ENCODE peak calls at places on chromosomes 6 and 20, in six cellular contexts. One of them, this sample, is unnamed.
A peak's percentile ranks its signal among the peaks of the same experiment; 100 is the strongest.

GRCh38 chr6:158174514-158174913 is 6.4 kb downstream of the GTF2H5 start:
- DNase-seq in NCI-H1092 treated with DMSO at 0.1 percent for 48 hours: no peak
- DNase-seq in NCI-H1694 treated with DMSO at 0.1 percent for 48 hours: no peak
- DNase-seq in left ventricle myocardium inferior: no peak
- DNase-seq in DMS153: no peak
- DNase-seq in GM10248: no peak
- DNase-seq in this sample: no peak

GRCh38 chr6:44237021-44237812 is 9.7 kb upstream of the HSP90AB1 start:
- DNase-seq in NCI-H1092 treated with DMSO at 0.1 percent for 48 hours: peak; percentile 82
- DNase-seq in NCI-H1694 treated with DMSO at 0.1 percent for 48 hours: peak; percentile 69
- DNase-seq in GM10248: peak; percentile 69
- DNase-seq in left ventricle myocardium inferior: peak; percentile 89
- DNase-seq in DMS153: peak; percentile 91
- DNase-seq in this sample: peak; percentile 71

GRCh38 chr20:64098471-64099013 is 8.8 kb downstream of the NPBWR2 start:
- DNase-seq in NCI-H1694 treated with DMSO at 0.1 percent for 48 hours: no peak
- DNase-seq in left ventricle myocardium inferior: no peak
- DNase-seq in GM10248: no peak
- DNase-seq in DMS153: no peak
- DNase-seq in NCI-H1092 treated with DMSO at 0.1 percent for 48 hours: no peak
- DNase-seq in this sample: no peak

GRCh38 chr6:69706724-69707123 is 90.1 kb downstream of the LMBRD1 start:
- DNase-seq in GM10248: no peak
- DNase-seq in DMS153: no peak
- DNase-seq in NCI-H1092 treated with DMSO at 0.1 percent for 48 hours: no peak
- DNase-seq in NCI-H1694 treated with DMSO at 0.1 percent for 48 hours: no peak
- DNase-seq in left ventricle myocardium inferior: no peak
- DNase-seq in this sample: no peak

GRCh38 chr6:16134430-16134829 is 5.5 kb downstream of the MYLIP start:
- DNase-seq in NCI-H1092 treated with DMSO at 0.1 percent for 48 hours: no peak
- DNase-seq in DMS153: no peak
- DNase-seq in NCI-H1694 treated with DMSO at 0.1 percent for 48 hours: no peak
- DNase-seq in left ventricle myocardium inferior: no peak
- DNase-seq in GM10248: no peak
- DNase-seq in this sample: no peak

GRCh38 chr6:107235521-107235920 is 120.2 kb upstream of the BEND3 start:
- DNase-seq in left ventricle myocardium inferior: no peak
- DNase-seq in NCI-H1694 treated with DMSO at 0.1 percent for 48 hours: no peak
- DNase-seq in NCI-H1092 treated with DMSO at 0.1 percent for 48 hours: no peak
- DNase-seq in GM10248: no peak
- DNase-seq in DMS153: no peak
- DNase-seq in this sample: no peak

GRCh38 chr6:40356242-40356910 is 230.8 kb downstream of the LRFN2 start:
- DNase-seq in GM10248: no peak
- DNase-seq in left ventricle myocardium inferior: no peak
- DNase-seq in NCI-H1092 treated with DMSO at 0.1 percent for 48 hours: no peak
- DNase-seq in DMS153: no peak
- DNase-seq in NCI-H1694 treated with DMSO at 0.1 percent for 48 hours: no peak
- DNase-seq in this sample: no peak

GRCh38 chr20:54995021-54995420 is 519.6 kb downstream of the DOK5 start:
- DNase-seq in NCI-H1092 treated with DMSO at 0.1 percent for 48 hours: no peak
- DNase-seq in GM10248: no peak
- DNase-seq in NCI-H1694 treated with DMSO at 0.1 percent for 48 hours: no peak
- DNase-seq in left ventricle myocardium inferior: no peak
- DNase-seq in DMS153: no peak
- DNase-seq in this sample: no peak

GRCh38 chr20:59814835-59815340 is 118.5 kb downstream of the SYCP2 start:
- DNase-seq in NCI-H1092 treated with DMSO at 0.1 percent for 48 hours: no peak
- DNase-seq in GM10248: no peak
- DNase-seq in left ventricle myocardium inferior: no peak
- DNase-seq in DMS153: no peak
- DNase-seq in NCI-H1694 treated with DMSO at 0.1 percent for 48 hours: no peak
- DNase-seq in this sample: no peak

GRCh38 chr6:107665386-107665785 is 158.7 kb downstream of the SCML4 start:
- DNase-seq in NCI-H1694 treated with DMSO at 0.1 percent for 48 hours: no peak
- DNase-seq in GM10248: no peak
- DNase-seq in NCI-H1092 treated with DMSO at 0.1 percent for 48 hours: peak; percentile 31
- DNase-seq in DMS153: no peak
- DNase-seq in left ventricle myocardium inferior: no peak
- DNase-seq in this sample: no peak

GRCh38 chr6:16885411-16886160 is 124.3 kb upstream of the ATXN1 start:
- DNase-seq in NCI-H1092 treated with DMSO at 0.1 percent for 48 hours: no peak
- DNase-seq in DMS153: no peak
- DNase-seq in GM10248: no peak
- DNase-seq in left ventricle myocardium inferior: no peak
- DNase-seq in NCI-H1694 treated with DMSO at 0.1 percent for 48 hours: no peak
- DNase-seq in this sample: no peak

GRCh38 chr20:33812673-33813462 is 1.7 kb downstream of the CHMP4B start:
- DNase-seq in left ventricle myocardium inferior: no peak
- DNase-seq in GM10248: no peak
- DNase-seq in DMS153: no peak
- DNase-seq in NCI-H1694 treated with DMSO at 0.1 percent for 48 hours: no peak
- DNase-seq in NCI-H1092 treated with DMSO at 0.1 percent for 48 hours: no peak
- DNase-seq in this sample: no peak

GRCh38 chr6:152952045-152952444 is 30.8 kb downstream of the FBXO5 start:
- DNase-seq in DMS153: no peak
- DNase-seq in GM10248: no peak
- DNase-seq in left ventricle myocardium inferior: no peak
- DNase-seq in NCI-H1092 treated with DMSO at 0.1 percent for 48 hours: no peak
- DNase-seq in NCI-H1694 treated with DMSO at 0.1 percent for 48 hours: no peak
- DNase-seq in this sample: no peak

GRCh38 chr6:45138765-45139164 is 189.4 kb upstream of the RUNX2 start:
- DNase-seq in NCI-H1694 treated with DMSO at 0.1 percent for 48 hours: no peak
- DNase-seq in left ventricle myocardium inferior: no peak
- DNase-seq in GM10248: no peak
- DNase-seq in NCI-H1092 treated with DMSO at 0.1 percent for 48 hours: no peak
- DNase-seq in DMS153: no peak
- DNase-seq in this sample: no peak

GRCh38 chr6:145891126-145891525 is 73.0 kb downstream of the SHPRH start:
- DNase-seq in NCI-H1092 treated with DMSO at 0.1 percent for 48 hours: no peak
- DNase-seq in GM10248: no peak
- DNase-seq in left ventricle myocardium inferior: no peak
- DNase-seq in NCI-H1694 treated with DMSO at 0.1 percent for 48 hours: no peak
- DNase-seq in DMS153: no peak
- DNase-seq in this sample: no peak

GRCh38 chr20:57437267-57437666 is 46.1 kb downstream of the RBM38 start:
- DNase-seq in NCI-H1092 treated with DMSO at 0.1 percent for 48 hours: no peak
- DNase-seq in NCI-H1694 treated with DMSO at 0.1 percent for 48 hours: no peak
- DNase-seq in GM10248: no peak
- DNase-seq in left ventricle myocardium inferior: no peak
- DNase-seq in DMS153: no peak
- DNase-seq in this sample: no peak

GRCh38 chr6:70112686-70113570 is 190.0 kb downstream of the COL9A1 start:
- DNase-seq in GM10248: no peak
- DNase-seq in left ventricle myocardium inferior: no peak
- DNase-seq in DMS153: no peak
- DNase-seq in NCI-H1092 treated with DMSO at 0.1 percent for 48 hours: no peak
- DNase-seq in NCI-H1694 treated with DMSO at 0.1 percent for 48 hours: peak; percentile 80
- DNase-seq in this sample: no peak

GRCh38 chr20:59780494-59781185 is 152.8 kb downstream of the SYCP2 start:
- DNase-seq in left ventricle myocardium inferior: no peak
- DNase-seq in NCI-H1694 treated with DMSO at 0.1 percent for 48 hours: no peak
- DNase-seq in GM10248: no peak
- DNase-seq in DMS153: no peak
- DNase-seq in NCI-H1092 treated with DMSO at 0.1 percent for 48 hours: no peak
- DNase-seq in this sample: no peak

This sample was measured in CD8-positive, alpha-beta T cell.